ENCODE peak calls at places on chromosome X, in five cellular contexts. One of them, this sample, is unnamed.

GRCh38 chrX:137071596-137071995 is 37.8 kb upstream of the GPR101 start:
- DNase-seq in Daoy: no peak
- DNase-seq in A172: no peak
- DNase-seq in AG04449: no peak
- DNase-seq in effector memory CD4-positive, alpha-beta T cell: no peak
- DNase-seq in this sample: no peak

GRCh38 chrX:120136128-120136527 is 20.4 kb upstream of the RHOXF1 start:
- DNase-seq in Daoy: no peak
- DNase-seq in A172: no peak
- DNase-seq in AG04449: no peak
- DNase-seq in effector memory CD4-positive, alpha-beta T cell: no peak
- DNase-seq in this sample: no peak

GRCh38 chrX:141176586-141177451 is at the start of gene LDOC1:
- DNase-seq in Daoy: peak
- DNase-seq in A172: peak
- DNase-seq in AG04449: no peak
- DNase-seq in effector memory CD4-positive, alpha-beta T cell: peak
- DNase-seq in this sample: peak

GRCh38 chrX:132017431-132018185 is 5.5 kb upstream of the STK26 start:
- DNase-seq in Daoy: no peak
- DNase-seq in A172: no peak
- DNase-seq in AG04449: no peak
- DNase-seq in effector memory CD4-positive, alpha-beta T cell: no peak
- DNase-seq in this sample: no peak

GRCh38 chrX:39953027-39953426 is 144.7 kb downstream of the BCOR start:
- DNase-seq in Daoy: no peak
- DNase-seq in A172: no peak
- DNase-seq in AG04449: no peak
- DNase-seq in effector memory CD4-positive, alpha-beta T cell: no peak
- DNase-seq in this sample: no peak

GRCh38 chrX:110750526-110751189 is 45.0 kb downstream of the CHRDL1 start:
- DNase-seq in Daoy: no peak
- DNase-seq in A172: no peak
- DNase-seq in AG04449: no peak
- DNase-seq in effector memory CD4-positive, alpha-beta T cell: no peak
- DNase-seq in this sample: no peak

GRCh38 chrX:39507034-39507433 is 590.7 kb downstream of the BCOR start:
- DNase-seq in Daoy: no peak
- DNase-seq in A172: no peak
- DNase-seq in AG04449: no peak
- DNase-seq in effector memory CD4-positive, alpha-beta T cell: no peak
- DNase-seq in this sample: no peak

GRCh38 chrX:149940015-149940716 is 1.9 kb upstream of the EOLA2 start:
- DNase-seq in Daoy: peak
- DNase-seq in A172: peak
- DNase-seq in AG04449: peak
- DNase-seq in effector memory CD4-positive, alpha-beta T cell: peak
- DNase-seq in this sample: peak

GRCh38 chrX:133640161-133641015 is 225.1 kb upstream of the GPC4 start:
- DNase-seq in Daoy: no peak
- DNase-seq in A172: no peak
- DNase-seq in AG04449: no peak
- DNase-seq in effector memory CD4-positive, alpha-beta T cell: no peak
- DNase-seq in this sample: no peak

GRCh38 chrX:41303013-41303412 is 30.9 kb upstream of the DDX3X start:
- DNase-seq in Daoy: no peak
- DNase-seq in A172: no peak
- DNase-seq in AG04449: no peak
- DNase-seq in effector memory CD4-positive, alpha-beta T cell: no peak
- DNase-seq in this sample: no peak

GRCh38 chrX:101708180-101708579 is 48.5 kb upstream of the ARMCX2 start:
- DNase-seq in Daoy: no peak
- DNase-seq in A172: no peak
- DNase-seq in AG04449: no peak
- DNase-seq in effector memory CD4-positive, alpha-beta T cell: no peak
- DNase-seq in this sample: no peak

GRCh38 chrX:23515028-23515427 is 152.3 kb upstream of the PRDX4 start:
- DNase-seq in Daoy: no peak
- DNase-seq in A172: no peak
- DNase-seq in AG04449: no peak
- DNase-seq in effector memory CD4-positive, alpha-beta T cell: no peak
- DNase-seq in this sample: no peak

GRCh38 chrX:109622270-109622669 is 2.7 kb downstream of the KCNE5 start:
- DNase-seq in Daoy: no peak
- DNase-seq in A172: no peak
- DNase-seq in AG04449: no peak
- DNase-seq in effector memory CD4-positive, alpha-beta T cell: no peak
- DNase-seq in this sample: no peak

GRCh38 chrX:13304052-13304451 is 15.8 kb downstream of the ATXN3L start:
- DNase-seq in Daoy: no peak
- DNase-seq in A172: peak
- DNase-seq in AG04449: no peak
- DNase-seq in effector memory CD4-positive, alpha-beta T cell: no peak
- DNase-seq in this sample: no peak

GRCh38 chrX:10832103-10832502 is 211.7 kb upstream of the MID1 start:
- DNase-seq in Daoy: no peak
- DNase-seq in A172: no peak
- DNase-seq in AG04449: no peak
- DNase-seq in effector memory CD4-positive, alpha-beta T cell: no peak
- DNase-seq in this sample: no peak